ENCODE peak calls at places on chromosomes 16 and 17, in six cellular contexts. X is amygdala; C is heart right ventricle; M is stimulated activated CD8-positive, alpha-beta memory T cell treated with anti-CD3 and anti-CD28 coated beads, Interleukin-15, amount 100 ng/mL, for 48 hours; U is neural progenitor cell; S is NK-92 treated with Interleukin-12 subunit alpha and Interleukin-12 subunit beta, amount 100 ng/mL, for 24 hours. I is an unnamed sample.

GRCh38 chr17:59357929-59358328 is 26.5 kb downstream of the YPEL2 start:
- DNase-seq in X (no peak), C (no peak), M (peak; percentile 37), U (no peak), S (no peak), I (no peak)

GRCh38 chr17:5667871-5668270 is 83.6 kb upstream of the NLRP1 start:
- DNase-seq in X (no peak), C (no peak), M (no peak), U (peak; percentile 23), S (no peak), I (no peak)

GRCh38 chr16:15415411-15416070 is 18.8 kb upstream of the BMERB1 start:
- DNase-seq in X (no peak), C (no peak), M (no peak), U (no peak), S (no peak), I (no peak)

GRCh38 chr16:75541236-75541635 is 5.3 kb upstream of the CHST5 start:
- DNase-seq in X (no peak), C (no peak), M (no peak), U (no peak), S (no peak), I (no peak)

GRCh38 chr17:83091257-83092141 is 12.1 kb downstream of the METRNL start:
- DNase-seq in X (no peak), C (no peak), M (no peak), U (no peak), S (no peak), I (peak; percentile 89)

GRCh38 chr16:79158337-79158736 is 442.2 kb downstream of the MAF start:
- DNase-seq in X (no peak), C (no peak), M (no peak), U (peak; percentile 57), S (no peak), I (no peak)

GRCh38 chr17:10802487-10803284 is 1.2 kb downstream of the TMEM238L start:
- DNase-seq in X (no peak), C (no peak), M (no peak), U (no peak), S (no peak), I (peak; percentile 63)

GRCh38 chr16:83915081-83915480 is 16.2 kb downstream of the MLYCD start:
- DNase-seq in X (no peak), C (no peak), M (no peak), U (no peak), S (no peak), I (no peak)

GRCh38 chr17:59842901-59843652 is 49.7 kb downstream of the TUBD1 start:
- DNase-seq in X (no peak), C (no peak), M (peak; percentile 61), U (no peak), S (peak; percentile 48), I (peak; percentile 66)

GRCh38 chr17:35969558-35970442 is 11.5 kb downstream of the CCL16 start:
- DNase-seq in X (peak; percentile 31), C (peak; percentile 29), M (peak; percentile 38), U (peak; percentile 89), S (peak; percentile 50), I (peak; percentile 87)

GRCh38 chr17:43418441-43419374 is 19.9 kb downstream of the ARL4D start:
- DNase-seq in X (no peak), C (peak; percentile 42), M (no peak), U (peak; percentile 22), S (no peak), I (peak; percentile 83)

GRCh38 chr16:77285676-77286075 is 86.5 kb downstream of the SYCE1L start:
- DNase-seq in X (no peak), C (no peak), M (no peak), U (no peak), S (no peak), I (no peak)

GRCh38 chr16:24834459-24835335 is 11.1 kb upstream of the SLC5A11 start:
- DNase-seq in X (peak; percentile 12), C (no peak), M (no peak), U (peak; percentile 60), S (no peak), I (no peak)

GRCh38 chr17:28759296-28759865 is 15.6 kb downstream of the TRAF4 start:
- DNase-seq in X (no peak), C (no peak), M (no peak), U (no peak), S (no peak), I (no peak)

GRCh38 chr17:79065105-79065670 is 9.4 kb upstream of the ENGASE start:
- DNase-seq in X (no peak), C (no peak), M (peak; percentile 19), U (peak; percentile 64), S (no peak), I (peak; percentile 57)

GRCh38 chr17:78925234-78925633 is at the start of gene TIMP2:
- DNase-seq in X (peak; percentile 77), C (peak; percentile 92), M (peak; percentile 33), U (peak; percentile 94), S (no peak), I (peak; percentile 91)

GRCh38 chr16:1286492-1287094 is 22.8 kb upstream of the UBE2I start:
- DNase-seq in X (no peak), C (no peak), M (no peak), U (no peak), S (no peak), I (no peak)

GRCh38 chr17:73785466-73785865 is 141.2 kb upstream of the SDK2 start:
- DNase-seq in X (no peak), C (no peak), M (no peak), U (peak; percentile 32), S (no peak), I (no peak)

GRCh38 chr16:69833357-69833781 is 71.2 kb downstream of the WWP2 start:
- DNase-seq in X (no peak), C (no peak), M (no peak), U (no peak), S (no peak), I (no peak)

GRCh38 chr17:33267279-33267790 is 25.8 kb downstream of the ASIC2 start:
- DNase-seq in X (no peak), C (no peak), M (no peak), U (no peak), S (no peak), I (no peak)

GRCh38 chr16:25151996-25152395 is 40.5 kb downstream of the LCMT1 start:
- DNase-seq in X (no peak), C (no peak), M (no peak), U (no peak), S (no peak), I (no peak)

GRCh38 chr16:89924298-89924924 is 1.3 kb downstream of the TUBB3 start:
- DNase-seq in X (no peak), C (no peak), M (no peak), U (peak; percentile 94), S (no peak), I (peak; percentile 57)

GRCh38 chr17:4017377-4017776 is 53.1 kb upstream of the ATP2A3 start:
- DNase-seq in X (no peak), C (no peak), M (no peak), U (no peak), S (no peak), I (no peak)

GRCh38 chr17:19021622-19022083 is 17.1 kb upstream of the FAM83G start:
- DNase-seq in X (no peak), C (no peak), M (peak; percentile 19), U (peak; percentile 25), S (no peak), I (no peak)

GRCh38 chr16:65044861-65045260 is 77.0 kb downstream of the CDH11 start:
- DNase-seq in X (no peak), C (no peak), M (no peak), U (no peak), S (no peak), I (no peak)

GRCh38 chr16:48384982-48385271 is 286 bp downstream of the SIAH1 start:
- DNase-seq in X (no peak), C (no peak), M (no peak), U (no peak), S (peak; percentile 71), I (no peak)

GRCh38 chr16:13919330-13919682 is 648 bp upstream of the ERCC4 start:
- DNase-seq in X (no peak), C (no peak), M (no peak), U (peak; percentile 42), S (no peak), I (no peak)

GRCh38 chr16:69601250-69601649 is 35.5 kb downstream of the NFAT5 start:
- DNase-seq in X (no peak), C (no peak), M (no peak), U (no peak), S (no peak), I (no peak)

GRCh38 chr17:75096082-75096625 is 8.4 kb downstream of the SLC16A5 start:
- DNase-seq in X (no peak), C (peak; percentile 65), M (no peak), U (no peak), S (no peak), I (peak; percentile 86)

GRCh38 chr16:86059253-86060171 is 160.6 kb downstream of the IRF8 start:
- DNase-seq in X (no peak), C (peak; percentile 78), M (no peak), U (no peak), S (no peak), I (peak; percentile 77)

GRCh38 chr16:51313204-51313603 is 162.1 kb upstream of the SALL1 start:
- DNase-seq in X (no peak), C (no peak), M (no peak), U (no peak), S (no peak), I (no peak)

GRCh38 chr16:31873556-31874353 is at the start of gene ZNF267:
- DNase-seq in X (peak; percentile 74), C (peak; percentile 91), M (peak; percentile 88), U (peak; percentile 97), S (peak; percentile 88), I (peak; percentile 96)

GRCh38 chr16:72425571-72426341 is 253.8 kb upstream of the PMFBP1 start:
- DNase-seq in X (peak; percentile 65), C (no peak), M (no peak), U (no peak), S (no peak), I (no peak)

GRCh38 chr16:88376835-88377726 is 5.7 kb upstream of the ZNF469 start:
- DNase-seq in X (no peak), C (no peak), M (no peak), U (no peak), S (no peak), I (no peak)

GRCh38 chr16:84284168-84284722 is 10.4 kb upstream of the WFDC1 start:
- DNase-seq in X (no peak), C (peak; percentile 73), M (no peak), U (peak; percentile 61), S (no peak), I (peak; percentile 76)

GRCh38 chr16:67006930-67007658 is 18.7 kb downstream of the CES4A start:
- DNase-seq in X (no peak), C (no peak), M (no peak), U (no peak), S (no peak), I (no peak)

GRCh38 chr16:68267612-68268405 is 3.5 kb downstream of the SLC7A6 start:
- DNase-seq in X (no peak), C (no peak), M (no peak), U (peak; percentile 54), S (no peak), I (no peak)

I was measured in ureter.